ENCODE peak calls at places on chromosomes 4 and X, in five cellular contexts. A is upper lobe of left lung, V is K562, T is GM12878, U is HepG2. H is an unnamed sample.

GRCh38 chrX:14032383-14032782 is 2.7 kb upstream of the GEMIN8 start:
- ATAC-seq in A (no peak), U (no peak), V (peak; percentile 11), T (no peak), H (no peak)

GRCh38 chr4:53431052-53431451 is 53.6 kb downstream of the FIP1L1 start:
- ATAC-seq in A (no peak), V (no peak), T (peak; percentile 76), U (no peak), H (no peak)

GRCh38 chr4:150662686-150663085 is 80.7 kb downstream of the MAB21L2 start:
- ATAC-seq in U (no peak), T (no peak), A (no peak), V (no peak), H (no peak)

GRCh38 chr4:175657571-175657970 is 154.5 kb downstream of the GPM6A start:
- ATAC-seq in U (no peak), A (no peak), V (no peak), T (no peak), H (no peak)

GRCh38 chr4:170853422-170854021 is 763.8 kb upstream of the AADAT start:
- ATAC-seq in T (peak; percentile 82), U (peak; percentile 81), A (peak; percentile 30), V (no peak), H (no peak)

GRCh38 chr4:168694669-168695068 is 197.8 kb downstream of the PALLD start:
- ATAC-seq in A (peak; percentile 55), T (no peak), V (no peak), U (no peak), H (peak; percentile 32)

GRCh38 chrX:110268395-110268794 is 49.5 kb downstream of the AMMECR1 start:
- ATAC-seq in U (no peak), V (no peak), T (no peak), A (no peak), H (no peak)

GRCh38 chr4:158858410-158859189 is 89.8 kb downstream of the FNIP2 start:
- ATAC-seq in T (no peak), V (no peak), A (no peak), U (no peak), H (no peak)

GRCh38 chr4:177265729-177266128 is 43.9 kb upstream of the NEIL3 start:
- ATAC-seq in A (no peak), V (no peak), T (no peak), U (no peak), H (no peak)

GRCh38 chrX:143580266-143580665 is 55.6 kb downstream of the SLITRK4 start:
- ATAC-seq in T (peak; percentile 37), U (no peak), V (no peak), A (no peak), H (peak; percentile 28)

GRCh38 chr4:103098746-103099421 is 750 bp downstream of the BDH2 start:
- ATAC-seq in T (no peak), V (no peak), A (no peak), U (no peak), H (no peak)

GRCh38 chrX:39730671-39731389 is 366.9 kb downstream of the BCOR start:
- ATAC-seq in T (peak; percentile 91), U (peak; percentile 76), V (peak; percentile 95), A (no peak), H (peak; percentile 88)
- TF ChIP-seq EP300 in T (no peak), U (no peak), V (no peak), A (no peak), H (no peak)

DNA sequence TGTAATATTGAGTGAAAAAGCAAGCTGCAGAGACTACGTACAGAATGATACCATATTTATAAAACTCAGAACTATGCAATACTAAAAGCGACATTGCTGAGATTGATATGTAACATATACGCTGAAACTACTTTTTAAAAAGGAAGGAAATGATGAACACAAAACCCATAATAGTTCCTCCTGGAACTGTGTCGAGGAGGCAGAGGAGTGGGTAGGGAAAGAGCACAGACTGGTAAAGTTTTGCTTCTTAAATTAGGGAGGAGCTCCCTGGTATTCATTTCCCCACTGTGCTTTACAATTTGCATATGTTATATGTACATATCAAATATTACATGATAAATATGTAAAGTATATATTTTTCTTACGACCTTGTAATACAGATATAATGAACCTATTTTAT is 13.9 kb downstream of the UFSP2 start:
- ATAC-seq in U (no peak), T (no peak), V (no peak), A (no peak), H (no peak)
- H3K36me3 ChIP-seq in U (peaks cover 31% of the 10 kb centered on the region), T (no peaks in the 10 kb centered on the region), V (peaks cover 38% of the 10 kb centered on the region), A (peaks cover 12% of the 10 kb centered on the region), H (no peaks in the 10 kb centered on the region)

DNA sequence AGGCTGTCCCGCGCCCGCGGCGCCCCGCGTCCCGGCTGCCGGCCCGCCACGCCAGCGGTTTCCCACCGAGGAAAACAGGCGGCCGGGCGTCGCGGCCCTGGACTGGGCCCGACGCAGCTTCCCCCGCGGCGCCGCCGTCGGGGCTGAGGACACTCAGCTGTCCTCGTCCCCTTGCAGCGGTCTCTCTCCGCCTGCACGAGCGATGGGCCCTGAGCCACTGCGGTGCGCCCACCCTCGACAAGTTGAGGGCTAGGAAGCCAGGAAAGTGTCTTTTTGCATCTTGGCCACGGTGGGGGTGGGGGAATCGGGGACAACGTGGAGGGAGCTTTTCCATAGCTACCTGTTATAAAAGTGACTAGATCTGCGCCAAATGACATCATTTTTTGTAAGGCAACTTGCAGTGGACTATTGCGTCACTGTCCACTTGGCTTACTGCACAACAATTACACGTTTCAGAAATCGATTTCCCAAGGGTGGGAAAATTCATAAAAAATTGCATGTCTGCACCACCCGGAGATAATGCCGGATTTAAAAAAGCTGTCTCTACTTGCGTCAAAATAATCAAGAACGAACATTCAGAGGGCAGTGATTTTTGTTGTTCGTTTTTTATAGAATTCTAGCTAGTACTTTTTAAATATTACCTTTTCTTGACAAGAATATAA is 1.1 kb downstream of the KLHL15 start:
- ATAC-seq in T (peak; percentile 54), A (peak; percentile 26), U (peak; percentile 68), V (peak; percentile 32), H (peak; percentile 30)
- TF ChIP-seq EP300 in T (no peak), A (no peak), U (no peak), V (no peak), H (no peak)

GRCh38 chrX:18457000-18457399 is 31.6 kb downstream of the CDKL5 start:
- ATAC-seq in T (peak; percentile 46), V (no peak), A (no peak), U (no peak), H (no peak)
- H3K36me3 ChIP-seq in T (no peaks in the 10 kb centered on the region), V (no peaks in the 10 kb centered on the region), A (no peaks in the 10 kb centered on the region), U (no peaks in the 10 kb centered on the region), H (no peaks in the 10 kb centered on the region)

GRCh38 chr4:139754913-139755312 is 89.3 kb downstream of the MGST2 start:
- ATAC-seq in T (no peak), A (no peak), U (no peak), V (no peak), H (no peak)
- TF ChIP-seq EP300 in T (no peak), A (no peak), U (no peak), V (no peak), H (no peak)

DNA sequence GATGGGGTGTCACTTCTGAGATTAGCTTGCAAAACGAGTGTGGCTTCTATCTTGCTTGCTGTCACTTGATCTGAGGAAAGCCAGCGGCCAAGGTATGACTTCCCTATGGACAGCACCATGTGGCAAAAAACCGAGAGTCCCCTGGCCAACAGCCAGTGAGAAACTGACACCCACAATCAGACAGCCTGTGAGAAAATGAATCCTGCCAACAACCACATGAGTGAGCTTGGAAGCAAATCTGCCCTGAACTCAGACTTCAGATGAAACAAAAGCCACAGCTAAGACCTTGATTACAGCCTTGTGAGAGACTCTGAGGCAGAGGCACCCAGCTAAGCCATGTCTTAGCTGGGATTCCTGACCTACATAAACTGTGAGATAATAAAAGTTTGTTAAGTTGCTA is 45.5 kb downstream of the PPP1R2C start:
- ATAC-seq in U (no peak), T (no peak), A (no peak), V (no peak), H (no peak)
- H3K36me3 ChIP-seq in U (no peaks in the 10 kb centered on the region), T (no peaks in the 10 kb centered on the region), A (no peaks in the 10 kb centered on the region), V (no peaks in the 10 kb centered on the region), H (no peaks in the 10 kb centered on the region)

H was measured in gastroesophageal sphincter.